ENCODE peak calls at places on chromosome 12, in four cellular contexts. P, M, I and D are unnamed samples.

GRCh38 chr12:117907108-117907689 is 61.6 kb downstream of the KSR2 start:
- DNase-seq in M (no peak), I (no peak), P (no peak), D (no peak)

GRCh38 chr12:20212036-20212435 is 156.3 kb upstream of the PDE3A start:
- DNase-seq in I (no peak), M (no peak), P (no peak), D (no peak)

GRCh38 chr12:131589966-131590365 is 120.9 kb upstream of the SFSWAP start:
- DNase-seq in P (no peak), I (no peak), M (no peak), D (no peak)

GRCh38 chr12:11107719-11108118 is 15.6 kb upstream of the TAS2R43 start:
- DNase-seq in M (no peak), I (no peak), P (no peak), D (no peak)

GRCh38 chr12:46556105-46556559 is 183.6 kb upstream of the SLC38A2 start:
- DNase-seq in M (no peak), P (no peak), I (no peak), D (no peak)

GRCh38 chr12:101719566-101719965 is 19.7 kb downstream of the SYCP3 start:
- DNase-seq in I (no peak), P (no peak), M (no peak), D (no peak)

GRCh38 chr12:91007531-91008290 is 2.9 kb upstream of the EPYC start:
- DNase-seq in P (peak; percentile 63), M (no peak), I (no peak), D (no peak)

GRCh38 chr12:62631531-62632520 is 165.2 kb downstream of the MON2 start:
- DNase-seq in P (peak; percentile 50), M (no peak), I (peak; percentile 76), D (peak; percentile 12)

GRCh38 chr12:109710747-109711595 is 2.7 kb upstream of the FAM222A start:
- DNase-seq in P (no peak), M (no peak), I (no peak), D (no peak)

GRCh38 chr12:49635036-49635435 is 11.7 kb downstream of the PRPF40B start:
- DNase-seq in P (no peak), M (no peak), I (no peak), D (no peak)

GRCh38 chr12:47832263-47832933 is 12.7 kb upstream of the HDAC7 start:
- DNase-seq in I (no peak), M (peak; percentile 33), P (no peak), D (no peak)

GRCh38 chr12:53235742-53236442 is 3.9 kb upstream of the RARG start:
- DNase-seq in M (no peak), I (no peak), P (no peak), D (no peak)

GRCh38 chr12:26245175-26245942 is 50.0 kb downstream of the SSPN start:
- DNase-seq in P (peak; percentile 8), I (no peak), M (no peak), D (no peak)

GRCh38 chr12:40730281-40730680 is 38.0 kb downstream of the CNTN1 start:
- DNase-seq in I (no peak), M (no peak), P (no peak), D (no peak)

GRCh38 chr12:53191885-53192530 is 11.3 kb upstream of the CSAD start:
- DNase-seq in M (no peak), I (no peak), P (no peak), D (no peak)

GRCh38 chr12:103392722-103393121 is 103.0 kb downstream of the C12orf42 start:
- DNase-seq in P (peak; percentile 79), I (no peak), M (no peak), D (no peak)

GRCh38 chr12:109600995-109601394 is 27.4 kb downstream of the MVK start:
- DNase-seq in M (no peak), P (no peak), I (no peak), D (no peak)

GRCh38 chr12:2432856-2433255 is 361.9 kb upstream of the FKBP4 start:
- DNase-seq in M (no peak), P (no peak), I (no peak), D (no peak)